ENCODE peak calls at places on chromosomes 2 and 18, in nine cellular contexts. Q, J, A, U, M, W, E, B and I are unnamed samples.
A peak's percentile ranks its signal among the peaks of the same experiment; 100 is the strongest.

GRCh38 chr2:168607992-168608391 is 151.9 kb downstream of the CERS6 start:
- DNase-seq in Q (no peak), J (no peak), A (no peak), U (no peak), M (no peak), W (no peak), E (no peak), B (no peak), I (no peak)

GRCh38 chr18:60024857-60025256 is 125.1 kb downstream of the PMAIP1 start:
- DNase-seq in Q (no peak), J (no peak), A (no peak), U (no peak), M (no peak), W (no peak), E (no peak), B (no peak), I (no peak)

GRCh38 chr18:56083097-56083865 is 495.3 kb upstream of the TCF4 start:
- DNase-seq in Q (no peak), J (no peak), A (no peak), U (peak; percentile 16), M (no peak), W (no peak), E (no peak), B (no peak), I (no peak)

GRCh38 chr2:216066255-216066654 is 15.4 kb downstream of the PECR start:
- DNase-seq in Q (no peak), J (no peak), A (peak; percentile 22), U (peak; percentile 22), M (no peak), W (no peak), E (no peak), B (no peak), I (peak; percentile 54)

GRCh38 chr18:11849845-11850747 is 1.1 kb upstream of the CHMP1B start:
- DNase-seq in Q (no peak), J (peak; percentile 70), A (peak; percentile 73), U (peak; percentile 80), M (peak; percentile 19), W (peak; percentile 57), E (peak; percentile 76), B (peak; percentile 35), I (peak; percentile 66)

GRCh38 chr2:46970334-46971288 is 55.0 kb upstream of the MCFD2 start:
- DNase-seq in Q (no peak), J (no peak), A (peak; percentile 37), U (no peak), M (no peak), W (no peak), E (no peak), B (no peak), I (peak; percentile 24)

GRCh38 chr2:218081695-218082094 is 12.6 kb downstream of the RUFY4 start:
- DNase-seq in Q (no peak), J (no peak), A (peak; percentile 95), U (peak; percentile 51), M (no peak), W (no peak), E (no peak), B (no peak), I (no peak)

GRCh38 chr18:57446322-57446721 is 11.1 kb downstream of the ONECUT2 start:
- DNase-seq in Q (peak; percentile 13), J (no peak), A (no peak), U (peak; percentile 25), M (no peak), W (no peak), E (no peak), B (no peak), I (no peak)

GRCh38 chr2:100041385-100041784 is 101.0 kb downstream of the AFF3 start:
- DNase-seq in Q (no peak), J (no peak), A (no peak), U (no peak), M (no peak), W (no peak), E (no peak), B (no peak), I (no peak)

GRCh38 chr2:37283207-37283606 is 41.4 kb downstream of the PRKD3 start:
- DNase-seq in Q (no peak), J (no peak), A (peak; percentile 75), U (peak; percentile 45), M (no peak), W (no peak), E (no peak), B (no peak), I (peak; percentile 43)

GRCh38 chr18:8424917-8425725 is 184.1 kb upstream of the RAB12 start:
- DNase-seq in Q (no peak), J (no peak), A (peak; percentile 94), U (peak; percentile 36), M (no peak), W (no peak), E (no peak), B (no peak), I (peak; percentile 92)

GRCh38 chr2:219250044-219250781 is 2.8 kb upstream of the TUBA4B start:
- DNase-seq in Q (no peak), J (no peak), A (no peak), U (no peak), M (no peak), W (no peak), E (peak; percentile 44), B (no peak), I (no peak)

GRCh38 chr2:17620280-17620679 is 79.8 kb downstream of the VSNL1 start:
- DNase-seq in Q (no peak), J (no peak), A (peak; percentile 20), U (no peak), M (no peak), W (no peak), E (no peak), B (no peak), I (no peak)

GRCh38 chr18:3350566-3351527 is 88.9 kb downstream of the MYL12B start:
- DNase-seq in Q (no peak), J (no peak), A (no peak), U (peak; percentile 22), M (no peak), W (no peak), E (no peak), B (no peak), I (peak; percentile 26)

GRCh38 chr2:27992787-27993747 is 102.5 kb downstream of the BABAM2 start:
- DNase-seq in Q (no peak), J (no peak), A (peak; percentile 65), U (peak; percentile 44), M (no peak), W (no peak), E (no peak), B (no peak), I (peak; percentile 75)

GRCh38 chr18:76265375-76266225 is 229.4 kb downstream of the ZNF516 start:
- DNase-seq in Q (no peak), J (no peak), A (peak; percentile 64), U (peak; percentile 40), M (no peak), W (no peak), E (no peak), B (no peak), I (no peak)

GRCh38 chr2:227509824-227510619 is 38.1 kb downstream of the AGFG1 start:
- DNase-seq in Q (no peak), J (no peak), A (peak; percentile 12), U (no peak), M (no peak), W (no peak), E (no peak), B (no peak), I (no peak)

GRCh38 chr2:121736140-121736461 is 574 bp downstream of the NIFK start:
- DNase-seq in Q (no peak), J (no peak), A (no peak), U (no peak), M (no peak), W (no peak), E (no peak), B (no peak), I (no peak)

GRCh38 chr2:26631401-26631800 is 9.8 kb downstream of the CIB4 start:
- DNase-seq in Q (no peak), J (no peak), A (no peak), U (no peak), M (no peak), W (no peak), E (peak; percentile 3), B (no peak), I (no peak)

GRCh38 chr2:143463717-143464116 is 334.5 kb downstream of the ARHGAP15 start:
- DNase-seq in Q (no peak), J (no peak), A (no peak), U (no peak), M (no peak), W (no peak), E (no peak), B (no peak), I (no peak)

GRCh38 chr18:71398530-71398929 is 1109.7 kb downstream of the SOCS6 start:
- DNase-seq in Q (peak; percentile 30), J (peak; percentile 79), A (no peak), U (no peak), M (peak; percentile 43), W (no peak), E (no peak), B (no peak), I (no peak)

GRCh38 chr2:239463541-239464165 is 62.8 kb upstream of the HDAC4 start:
- DNase-seq in Q (no peak), J (no peak), A (no peak), U (no peak), M (no peak), W (no peak), E (peak; percentile 24), B (no peak), I (no peak)

GRCh38 chr18:54529444-54529843 is 61.6 kb upstream of the DYNAP start:
- DNase-seq in Q (no peak), J (no peak), A (no peak), U (no peak), M (no peak), W (no peak), E (no peak), B (no peak), I (no peak)

GRCh38 chr18:75654928-75655745 is 227.6 kb upstream of the SMIM21 start:
- DNase-seq in Q (peak; percentile 70), J (no peak), A (peak; percentile 6), U (no peak), M (no peak), W (no peak), E (no peak), B (no peak), I (no peak)

GRCh38 chr18:25140144-25140961 is 211.6 kb downstream of the ZNF521 start:
- DNase-seq in Q (no peak), J (no peak), A (no peak), U (no peak), M (no peak), W (no peak), E (no peak), B (no peak), I (no peak)

GRCh38 chr18:75727479-75727878 is 300.0 kb upstream of the SMIM21 start:
- DNase-seq in Q (peak; percentile 4), J (peak; percentile 42), A (no peak), U (peak; percentile 18), M (peak; percentile 35), W (peak; percentile 29), E (no peak), B (no peak), I (no peak)

GRCh38 chr2:157898591-157898996 is 22.5 kb upstream of the ACVR1 start:
- DNase-seq in Q (no peak), J (no peak), A (peak; percentile 74), U (peak; percentile 58), M (no peak), W (peak; percentile 78), E (peak; percentile 73), B (no peak), I (peak; percentile 50)

GRCh38 chr2:37560241-37560848 is 111.1 kb downstream of the CDC42EP3 start:
- DNase-seq in Q (no peak), J (no peak), A (no peak), U (no peak), M (no peak), W (no peak), E (no peak), B (no peak), I (no peak)

GRCh38 chr18:70456376-70456775 is 167.5 kb downstream of the SOCS6 start:
- DNase-seq in Q (no peak), J (no peak), A (no peak), U (no peak), M (no peak), W (no peak), E (no peak), B (no peak), I (no peak)

GRCh38 chr18:44839239-44839666 is 158.6 kb downstream of the SETBP1 start:
- DNase-seq in Q (no peak), J (peak; percentile 42), A (peak; percentile 65), U (peak; percentile 57), M (no peak), W (peak; percentile 67), E (peak; percentile 80), B (no peak), I (peak; percentile 15)

GRCh38 chr2:204282525-204282924 is 262.8 kb upstream of the PARD3B start:
- DNase-seq in Q (no peak), J (no peak), A (no peak), U (no peak), M (no peak), W (no peak), E (no peak), B (no peak), I (peak; percentile 59)